ENCODE peak calls at places on chromosome 1, in six cellular contexts. Y is GM06990; R is stimulated activated CD4-positive, alpha-beta T cell treated with anti-CD3 and anti-CD28 coated beads, Interleukin-2, amount 100 ng/mL, for 4 hours; W is effector memory CD4-positive, alpha-beta T cell; V is hypothalamus; Z is NCI-H345. H is an unnamed sample.

GRCh38 chr1:82377201-82377884 is 576.6 kb downstream of the ADGRL2 start:
- DNase-seq in R (no peak), W (no peak), V (no peak), Y (no peak), Z (no peak), H (no peak)

GRCh38 chr1:119873166-119874025 is 22.9 kb downstream of the ADAM30 start:
- DNase-seq in Y (no peak), R (no peak), V (no peak), W (no peak), Z (no peak), H (no peak)

GRCh38 chr1:162175393-162175792 is 105.9 kb downstream of the NOS1AP start:
- DNase-seq in Z (no peak), R (no peak), V (no peak), Y (no peak), W (no peak), H (no peak)

GRCh38 chr1:214349008-214349407 is 68.0 kb downstream of the SMYD2 start:
- DNase-seq in W (no peak), Y (no peak), Z (no peak), R (no peak), V (no peak), H (no peak)

GRCh38 chr1:27402349-27402754 is 9.9 kb downstream of the GPR3 start:
- DNase-seq in Y (no peak), W (no peak), R (no peak), V (peak), Z (no peak), H (no peak)

GRCh38 chr1:109762821-109763645 is 690 bp downstream of the EPS8L3 start:
- DNase-seq in V (no peak), W (no peak), R (no peak), Y (no peak), Z (no peak), H (no peak)

GRCh38 chr1:30749691-30750583 is 7.6 kb downstream of the LAPTM5 start:
- DNase-seq in Y (peak), V (no peak), R (no peak), W (peak), Z (no peak), H (no peak)

GRCh38 chr1:206040328-206040727 is 12.6 kb upstream of the RHEX start:
- DNase-seq in Y (no peak), R (no peak), V (no peak), W (no peak), Z (no peak), H (no peak)

GRCh38 chr1:221724931-221725605 is 16.8 kb downstream of the DUSP10 start:
- DNase-seq in Y (no peak), V (no peak), W (no peak), R (no peak), Z (no peak), H (peak)

H was measured in SIG-M5.